ENCODE peak calls at places on chromosome 18, in nine cellular contexts. K is psoas muscle, D is pancreas, B is ovary, G is heart right ventricle, I is left lung, A is GM23248, Z is fibroblast of lung, U is esophagus squamous epithelium. M is an unnamed sample. For H3K4me1, the result is how much of the 10 kb centered on the place peaks cover.

GRCh38 chr18:42078711-42079110 is 123.7 kb downstream of the PIK3C3 start:
- DNase-seq in K (no peak), D (no peak), B (no peak), G (no peak), I (no peak), A (no peak), Z (peak), U (no peak), M (no peak)

GRCh38 chr18:69383191-69383590 is 17.5 kb upstream of the DOK6 start:
- DNase-seq in K (no peak), D (no peak), B (no peak), G (no peak), I (no peak), A (peak), Z (peak), U (no peak), M (no peak)

GRCh38 chr18:42045346-42045745 is 90.3 kb downstream of the PIK3C3 start:
- DNase-seq in K (no peak), D (no peak), B (no peak), G (no peak), I (no peak), A (peak), Z (peak), U (no peak), M (no peak)

GRCh38 chr18:23812566-23813440 is 123.5 kb downstream of the LAMA3 start:
- DNase-seq in K (no peak), D (no peak), B (no peak), G (no peak), I (no peak), A (peak), Z (peak), U (no peak), M (no peak)

GRCh38 chr18:63472380-63472779 is 4.4 kb upstream of the SERPINB5 start:
- DNase-seq in K (no peak), D (no peak), B (no peak), G (no peak), I (no peak), A (no peak), Z (no peak), U (no peak), M (no peak)

GRCh38 chr18:9839806-9840205 is 46.0 kb upstream of the TXNDC2 start:
- DNase-seq in K (no peak), D (no peak), B (no peak), G (no peak), I (no peak), A (no peak), Z (peak), U (no peak), M (no peak)

GRCh38 chr18:52499646-52500045 is 159.6 kb downstream of the DCC start:
- DNase-seq in K (no peak), D (no peak), B (no peak), G (no peak), I (no peak), A (no peak), Z (no peak), U (no peak), M (no peak)

GRCh38 chr18:34550156-34550555 is 159.9 kb upstream of the DTNA start:
- DNase-seq in K (no peak), D (no peak), B (no peak), G (no peak), I (no peak), A (no peak), Z (no peak), U (no peak), M (no peak)

GRCh38 chr18:63213936-63214671 is 105.5 kb downstream of the BCL2 start:
- DNase-seq in K (no peak), D (no peak), B (no peak), G (no peak), I (no peak), A (no peak), Z (no peak), U (no peak), M (no peak)

GRCh38 chr18:2173464-2173863 is 397.8 kb downstream of the METTL4 start:
- DNase-seq in K (no peak), D (no peak), B (no peak), G (no peak), I (no peak), A (peak), Z (peak), U (no peak), M (no peak)

GRCh38 chr18:354003-354402 is 86.2 kb upstream of the THOC1 start:
- DNase-seq in K (no peak), D (no peak), B (no peak), G (no peak), I (no peak), A (peak), Z (no peak), U (no peak), M (no peak)

GRCh38 chr18:8942021-8942908 is 160.2 kb upstream of the NDUFV2 start:
- DNase-seq in K (no peak), D (no peak), B (no peak), G (no peak), I (no peak), A (peak), Z (peak), U (no peak), M (no peak)

GRCh38 chr18:26462304-26462703 is 86.0 kb downstream of the KCTD1 start:
- DNase-seq in K (no peak), D (no peak), B (no peak), G (no peak), I (no peak), A (no peak), Z (no peak), U (no peak), M (no peak)

GRCh38 chr18:68532328-68532885 is 182.5 kb downstream of the TMX3 start:
- DNase-seq in K (no peak), D (no peak), B (no peak), G (no peak), I (no peak), A (no peak), Z (no peak), U (no peak), M (no peak)

GRCh38 chr18:58800582-58800981 is 64.1 kb upstream of the ZNF532 start:
- DNase-seq in K (no peak), D (no peak), B (no peak), G (no peak), I (no peak), A (no peak), Z (no peak), U (no peak), M (no peak)

GRCh38 chr18:54388203-54389142 is 30.8 kb downstream of the C18orf54 start:
- DNase-seq in K (no peak), D (no peak), B (no peak), G (no peak), I (no peak), A (peak), Z (peak), U (no peak), M (no peak)

GRCh38 chr18:63088262-63088661 is 231.3 kb downstream of the BCL2 start:
- DNase-seq in K (no peak), D (no peak), B (no peak), G (no peak), I (no peak), A (no peak), Z (no peak), U (no peak), M (no peak)

GRCh38 chr18:23580677-23581367 is 5.5 kb downstream of the NPC1 start:
- DNase-seq in K (no peak), D (no peak), B (no peak), G (no peak), I (no peak), A (peak), Z (peak), U (no peak), M (no peak)

GRCh38 chr18:5705393-5705792 is 161.6 kb upstream of the EPB41L3 start:
- DNase-seq in K (no peak), D (no peak), B (no peak), G (no peak), I (no peak), A (no peak), Z (no peak), U (no peak), M (no peak)

GRCh38 chr18:70068981-70069380 is 121.3 kb upstream of the CD226 start:
- DNase-seq in K (no peak), D (no peak), B (no peak), G (no peak), I (no peak), A (no peak), Z (no peak), U (no peak), M (no peak)

GRCh38 chr18:43596106-43596712 is 318.9 kb upstream of the SYT4 start:
- DNase-seq in K (no peak), D (no peak), B (no peak), G (no peak), I (no peak), A (peak), Z (peak), U (no peak), M (no peak)

GRCh38 chr18:8341481-8342230 is 267.6 kb upstream of the RAB12 start:
- DNase-seq in K (no peak), D (peak), B (no peak), G (no peak), I (no peak), A (peak), Z (peak), U (no peak), M (no peak)

GRCh38 chr18:11574545-11574944 is 34.9 kb upstream of the SLC35G4 start:
- DNase-seq in K (no peak), D (no peak), B (no peak), G (no peak), I (no peak), A (no peak), Z (no peak), U (no peak), M (no peak)

GRCh38 chr18:11579916-11580315 is 29.5 kb upstream of the SLC35G4 start:
- DNase-seq in K (no peak), D (no peak), B (no peak), G (no peak), I (no peak), A (no peak), Z (no peak), U (no peak), M (no peak)

GRCh38 chr18:11578799-11579198 is 30.6 kb upstream of the SLC35G4 start:
- DNase-seq in K (no peak), D (no peak), B (no peak), G (no peak), I (no peak), A (no peak), Z (no peak), U (no peak), M (no peak)

GRCh38 chr18:11581286-11581685 is 28.1 kb upstream of the SLC35G4 start:
- DNase-seq in K (no peak), D (no peak), B (no peak), G (no peak), I (no peak), A (no peak), Z (no peak), U (no peak), M (no peak)

DNA sequence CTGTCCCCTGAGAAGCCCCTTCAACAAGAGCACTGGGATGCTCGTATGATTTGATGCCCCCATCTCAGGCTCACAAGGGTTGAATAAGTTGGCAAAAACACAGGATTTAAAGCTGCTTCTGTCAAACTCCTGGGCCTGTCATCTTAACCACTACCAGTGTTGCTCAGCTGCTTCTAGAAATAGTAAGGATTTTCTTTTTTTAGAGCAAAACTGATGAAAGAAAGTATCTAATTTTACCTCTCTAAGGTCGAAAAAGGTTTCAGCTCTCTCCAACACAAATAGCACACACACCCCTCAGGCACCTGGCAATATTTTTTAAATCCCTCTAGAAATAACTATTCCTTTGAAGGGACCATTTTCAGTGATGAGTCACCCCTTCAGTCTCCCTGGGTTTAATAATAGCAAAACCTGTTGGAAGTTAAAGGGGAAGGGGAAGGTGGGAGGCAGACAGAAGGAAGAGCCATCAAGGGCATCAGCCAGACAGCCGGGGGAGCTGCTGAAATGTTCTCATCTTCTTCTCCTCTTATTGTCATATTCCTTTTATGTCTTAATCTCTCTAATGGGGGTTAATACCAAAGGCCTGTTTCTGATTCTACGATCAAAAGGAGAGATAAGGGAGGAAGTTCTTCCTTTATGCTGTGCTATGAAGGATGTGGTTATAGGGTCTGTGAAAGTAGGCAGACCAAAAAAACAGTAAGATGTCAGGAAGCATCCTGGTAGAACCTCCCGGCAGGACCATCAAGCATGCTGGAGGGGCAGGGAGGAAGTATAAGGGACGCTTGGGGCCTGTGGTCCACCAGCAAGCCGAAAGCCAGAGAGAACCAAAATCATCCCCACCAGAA is 31.9 kb upstream of the SLC35G4 start:
- DNase-seq in K (no peak), D (no peak), B (no peak), G (no peak), I (no peak), A (no peak), Z (no peak), U (no peak), M (no peak)
- H3K27ac ChIP-seq in K (no peak), D (no peak), B (no peak), G (no peak), I (no peak), A (no peak), Z (no peak), U (no peak), M (no peak)

GRCh38 chr18:77062518-77063003 is 70.0 kb downstream of the MBP start:
- DNase-seq in K (no peak), D (no peak), B (no peak), G (no peak), I (no peak), A (no peak), Z (peak), U (no peak), M (no peak)
- H3K4me1 ChIP-seq in K (under half), D (under half), B (under half), G (half or more), I (half or more), A (under half), Z (under half), U (half or more), M (under half)

GRCh38 chr18:22346968-22347611 is 70.6 kb downstream of the CTAGE1 start:
- DNase-seq in K (peak), D (peak), B (peak), G (peak), I (peak), A (peak), Z (peak), U (no peak), M (peak)

GRCh38 chr18:22348521-22349316 is 69.0 kb downstream of the CTAGE1 start:
- DNase-seq in K (peak), D (peak), B (peak), G (peak), I (peak), A (peak), Z (peak), U (no peak), M (peak)

GRCh38 chr18:22346342-22346967 is 71.3 kb downstream of the CTAGE1 start:
- DNase-seq in K (peak), D (no peak), B (peak), G (no peak), I (no peak), A (peak), Z (peak), U (no peak), M (peak)

GRCh38 chr18:22349317-22349898 is 68.3 kb downstream of the CTAGE1 start:
- DNase-seq in K (no peak), D (no peak), B (peak), G (no peak), I (no peak), A (peak), Z (peak), U (no peak), M (no peak)

DNA sequence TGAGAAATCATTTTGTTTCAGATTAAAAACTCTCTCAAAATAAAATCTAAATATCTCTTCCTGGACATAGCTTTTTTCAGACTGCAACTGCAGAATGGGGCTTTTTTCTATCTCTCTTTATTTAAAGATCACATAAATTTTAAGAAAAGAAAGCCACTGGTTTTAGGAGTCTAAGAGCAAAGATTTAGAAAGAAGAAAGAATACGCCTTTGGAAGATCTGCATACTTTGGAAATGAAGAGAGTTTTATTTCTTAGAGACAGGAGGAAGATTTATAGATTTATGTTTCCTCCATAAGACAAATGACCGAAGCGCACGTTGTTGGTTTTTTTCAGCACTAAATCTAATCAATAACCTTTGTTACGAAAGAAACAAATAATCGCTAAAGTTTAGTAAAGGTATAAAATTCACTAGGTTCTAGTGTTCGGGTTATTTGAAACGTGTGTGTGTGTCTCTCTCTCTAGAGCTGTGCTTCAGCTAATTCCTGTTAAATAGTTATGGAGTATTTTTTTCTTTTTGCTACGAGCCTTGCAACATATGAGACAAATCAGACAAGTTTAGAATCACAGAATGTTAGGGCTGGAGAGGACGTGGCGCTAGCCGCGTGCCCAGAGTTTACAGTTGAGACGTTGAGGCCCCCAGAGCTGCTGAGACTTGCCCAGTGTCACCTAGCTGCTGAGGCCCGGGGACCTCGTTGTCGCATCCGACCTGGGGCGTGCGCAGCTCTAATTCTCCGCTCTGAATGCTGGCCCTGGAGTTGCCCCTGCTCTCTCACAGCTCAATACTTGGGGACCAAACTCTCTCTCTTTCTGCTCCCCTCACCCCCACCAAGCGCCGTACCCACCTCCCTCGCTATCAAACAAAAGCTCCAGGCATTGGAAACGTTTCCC is 69.8 kb downstream of the CTAGE1 start:
- DNase-seq in K (no peak), D (no peak), B (peak), G (peak), I (peak), A (peak), Z (peak), U (no peak), M (peak)
- H3K4me3 ChIP-seq in K (peak), D (peak), B (peak), G (peak), I (peak), A (peak), Z (peak), U (peak), M (peak)

GRCh38 chr18:48786621-48787522 is 163.9 kb downstream of the SMAD7 start:
- DNase-seq in K (no peak), D (no peak), B (peak), G (no peak), I (peak), A (no peak), Z (no peak), U (no peak), M (no peak)
- H3K27ac ChIP-seq in K (no peak), D (no peak), B (no peak), G (no peak), I (no peak), A (no peak), Z (no peak), U (no peak), M (no peak)

GRCh38 chr18:46458472-46458871 is 198.5 kb downstream of the LOXHD1 start:
- DNase-seq in K (no peak), D (no peak), B (no peak), G (no peak), I (no peak), A (no peak), Z (no peak), U (no peak), M (no peak)
- H3K4me1 ChIP-seq in K (under half), D (under half), B (under half), G (under half), I (under half), A (under half), Z (under half), U (under half), M (under half)

GRCh38 chr18:75810481-75810880 is 383.0 kb upstream of the SMIM21 start:
- DNase-seq in K (no peak), D (no peak), B (no peak), G (no peak), I (no peak), A (no peak), Z (peak), U (no peak), M (no peak)
- H3K4me3 ChIP-seq in K (no peak), D (no peak), B (no peak), G (no peak), I (no peak), A (no peak), Z (no peak), U (no peak), M (no peak)

DNA sequence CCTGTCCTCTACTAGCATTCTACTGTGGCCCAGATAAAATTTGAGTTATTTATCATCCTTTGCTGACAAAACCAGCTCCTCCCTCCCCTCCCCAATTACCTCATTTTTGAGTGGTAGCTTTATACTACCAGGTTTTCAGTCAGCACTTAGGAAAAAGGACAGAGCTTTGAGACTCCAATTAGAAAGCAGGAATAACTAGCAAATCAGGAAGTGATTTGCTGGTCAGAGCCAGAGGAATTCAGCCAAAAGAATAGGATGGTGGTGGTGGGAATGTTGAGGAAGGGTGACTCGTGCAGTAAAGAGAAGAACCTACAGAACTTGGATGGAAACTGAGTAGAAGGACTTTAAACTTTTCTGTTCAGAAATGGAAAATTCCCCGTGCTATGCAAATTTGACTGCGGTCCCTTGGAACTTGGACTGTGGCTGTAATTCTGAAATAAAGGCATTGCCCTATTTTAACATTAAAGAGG is 3.7 kb downstream of the MYL12B start:
- DNase-seq in K (no peak), D (no peak), B (no peak), G (no peak), I (no peak), A (peak), Z (peak), U (no peak), M (no peak)
- H3K27ac ChIP-seq in K (no peak), D (no peak), B (no peak), G (peak), I (no peak), A (peak), Z (no peak), U (peak), M (peak)

GRCh38 chr18:13589943-13590342 is 136.4 kb downstream of the FAM210A start:
- DNase-seq in K (no peak), D (no peak), B (no peak), G (no peak), I (no peak), A (no peak), Z (no peak), U (no peak), M (no peak)

GRCh38 chr18:13587937-13588336 is 138.4 kb downstream of the FAM210A start:
- DNase-seq in K (no peak), D (no peak), B (no peak), G (no peak), I (no peak), A (no peak), Z (no peak), U (no peak), M (no peak)

GRCh38 chr18:13587001-13587400 is 139.4 kb downstream of the FAM210A start:
- DNase-seq in K (no peak), D (no peak), B (no peak), G (no peak), I (no peak), A (no peak), Z (no peak), U (no peak), M (no peak)

GRCh38 chr18:13587477-13587876 is 138.9 kb downstream of the FAM210A start:
- DNase-seq in K (no peak), D (no peak), B (no peak), G (no peak), I (no peak), A (no peak), Z (no peak), U (no peak), M (no peak)

DNA sequence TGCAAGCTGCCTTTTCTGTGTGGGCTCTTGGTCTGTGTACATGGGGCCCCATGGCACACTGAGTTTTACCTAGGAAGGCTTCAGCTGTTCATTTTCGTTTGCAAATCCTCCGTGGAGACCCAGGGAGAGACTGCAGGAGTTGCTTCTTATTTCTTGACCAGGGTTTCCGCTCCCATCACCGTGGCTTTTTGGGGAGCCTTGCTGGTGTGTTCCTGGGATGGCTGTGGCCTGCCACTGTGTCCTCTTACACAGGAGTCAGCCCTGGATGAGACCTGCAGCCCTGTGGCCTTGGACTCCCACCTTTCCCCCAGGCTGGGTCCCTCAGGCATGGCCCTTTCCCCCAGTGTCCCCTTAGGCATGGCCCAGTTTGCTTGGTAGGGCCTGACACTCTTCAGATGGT is 137.0 kb downstream of the FAM210A start:
- DNase-seq in K (no peak), D (no peak), B (no peak), G (no peak), I (no peak), A (no peak), Z (no peak), U (no peak), M (no peak)
- H3K4me1 ChIP-seq in K (under half), D (under half), B (under half), G (under half), I (under half), A (under half), Z (under half), U (under half), M (under half)